ENCODE peak calls at places on chromosomes 5 and 9, in nine cellular contexts. Q, K, H, J, Z, I, R, X and D are unnamed samples. For H3K36me3, the result is how much of the 10 kb centered on the place peaks cover.

GRCh38 chr9:70778568-70778967 is 342.9 kb downstream of the TRPM3 start:
- DNase-seq in Q (no peak), K (no peak), H (no peak), J (no peak), Z (no peak), I (no peak), R (no peak), X (no peak), D (no peak)

GRCh38 chr9:93471135-93471534 is 17.8 kb upstream of the FAM120AOS start:
- DNase-seq in Q (no peak), K (no peak), H (no peak), J (no peak), Z (no peak), I (no peak), R (no peak), X (no peak), D (no peak)

GRCh38 chr9:86337469-86338107 is 16.6 kb downstream of the TUT7 start:
- DNase-seq in Q (no peak), K (no peak), H (no peak), J (no peak), Z (no peak), I (no peak), R (no peak), X (no peak), D (no peak)

GRCh38 chr5:122390107-122390506 is 78.1 kb downstream of the SNCAIP start:
- DNase-seq in Q (no peak), K (no peak), H (peak), J (no peak), Z (no peak), I (no peak), R (no peak), X (no peak), D (no peak)

GRCh38 chr9:136008693-136008997 is 47.5 kb upstream of the UBAC1 start:
- DNase-seq in Q (no peak), K (no peak), H (no peak), J (no peak), Z (no peak), I (no peak), R (no peak), X (no peak), D (no peak)

GRCh38 chr5:7813007-7813406 is 37.9 kb downstream of the CFAP90 start:
- DNase-seq in Q (no peak), K (no peak), H (no peak), J (no peak), Z (no peak), I (no peak), R (no peak), X (no peak), D (no peak)

GRCh38 chr9:134360897-134361296 is 34.6 kb downstream of the RXRA start:
- DNase-seq in Q (peak), K (no peak), H (peak), J (no peak), Z (no peak), I (no peak), R (no peak), X (no peak), D (peak)

GRCh38 chr9:99181621-99182020 is 40.1 kb downstream of the ALG2 start:
- DNase-seq in Q (no peak), K (no peak), H (no peak), J (no peak), Z (no peak), I (no peak), R (no peak), X (no peak), D (no peak)

GRCh38 chr5:149040421-149040820 is 22.4 kb downstream of the SH3TC2 start:
- DNase-seq in Q (no peak), K (no peak), H (no peak), J (no peak), Z (no peak), I (no peak), R (no peak), X (no peak), D (no peak)

GRCh38 chr5:171766875-171767274 is 18.7 kb upstream of the SMIM23 start:
- DNase-seq in Q (no peak), K (no peak), H (no peak), J (no peak), Z (no peak), I (no peak), R (no peak), X (no peak), D (no peak)

GRCh38 chr5:108028411-108028810 is 353.5 kb downstream of the FBXL17 start:
- DNase-seq in Q (no peak), K (no peak), H (peak), J (no peak), Z (peak), I (no peak), R (no peak), X (no peak), D (no peak)

GRCh38 chr9:15187589-15187988 is 119.4 kb downstream of the TTC39B start:
- DNase-seq in Q (no peak), K (no peak), H (no peak), J (no peak), Z (no peak), I (no peak), R (no peak), X (no peak), D (no peak)

GRCh38 chr9:132834343-132834742 is 43.7 kb downstream of the AK8 start:
- DNase-seq in Q (no peak), K (no peak), H (no peak), J (no peak), Z (no peak), I (no peak), R (no peak), X (no peak), D (no peak)

GRCh38 chr5:159010611-159011497 is 88.9 kb downstream of the EBF1 start:
- DNase-seq in Q (no peak), K (peak), H (peak), J (no peak), Z (peak), I (no peak), R (no peak), X (no peak), D (no peak)

GRCh38 chr5:159971931-159972461 is 36.9 kb upstream of the TTC1 start:
- DNase-seq in Q (no peak), K (no peak), H (peak), J (no peak), Z (peak), I (no peak), R (peak), X (no peak), D (no peak)

GRCh38 chr9:133342570-133342969 is 5.4 kb downstream of the MED22 start:
- DNase-seq in Q (no peak), K (peak), H (peak), J (no peak), Z (peak), I (no peak), R (no peak), X (no peak), D (no peak)

GRCh38 chr5:124843596-124843899 is 97.1 kb upstream of the ZNF608 start:
- DNase-seq in Q (no peak), K (no peak), H (no peak), J (no peak), Z (no peak), I (no peak), R (no peak), X (no peak), D (no peak)
- TF ChIP-seq POLR2AphosphoS5 in Q (no peak), K (no peak), H (no peak), J (no peak), Z (no peak), I (no peak), R (no peak), X (no peak), D (no peak)

DNA sequence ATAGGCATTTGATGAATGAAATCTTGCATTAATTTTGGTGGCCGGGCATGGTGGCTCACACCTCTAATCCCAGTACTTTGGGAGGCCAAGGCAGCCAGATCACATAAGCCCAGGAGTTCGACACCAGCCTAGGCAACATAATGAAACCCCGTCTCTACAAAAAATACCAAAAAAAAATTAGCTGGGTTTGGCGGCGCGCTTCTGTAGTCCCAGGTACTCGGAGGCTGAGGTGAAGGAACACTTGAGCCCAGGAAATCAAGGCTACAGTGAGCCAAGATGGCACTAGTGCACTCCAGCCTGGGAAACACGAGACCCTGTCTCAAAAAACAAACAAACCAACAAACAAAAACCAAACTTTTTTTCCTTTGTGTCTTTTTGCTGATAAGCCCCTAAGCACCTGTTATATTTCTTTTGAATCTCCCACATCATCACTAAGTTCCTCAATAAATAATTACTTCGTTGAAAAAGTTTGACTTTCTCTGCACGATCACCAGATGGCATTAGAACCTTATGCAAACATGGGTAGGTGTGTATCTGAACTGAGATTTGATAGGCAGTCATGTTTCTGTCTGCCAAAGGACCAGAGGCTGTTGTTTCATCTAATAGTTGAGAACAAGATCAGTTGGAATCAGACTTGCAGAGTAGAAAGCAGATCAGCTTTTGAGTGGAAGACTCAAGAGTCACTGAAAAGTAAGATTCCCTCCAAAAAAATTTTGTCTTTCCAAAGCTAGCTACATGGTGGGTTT is 5.5 kb upstream of the MATR3 start:
- DNase-seq in Q (no peak), K (no peak), H (no peak), J (no peak), Z (no peak), I (no peak), R (no peak), X (no peak), D (no peak)
- H3K36me3 ChIP-seq in Q (under half), K (under half), H (under half), J (under half), Z (under half), I (under half), R (under half), X (under half), D (under half)

GRCh38 chr5:82151217-82151616 is 126.9 kb downstream of the RPS23 start:
- DNase-seq in Q (no peak), K (no peak), H (peak), J (no peak), Z (no peak), I (no peak), R (no peak), X (no peak), D (no peak)

GRCh38 chr5:82150562-82150961 is 127.6 kb downstream of the RPS23 start:
- DNase-seq in Q (no peak), K (no peak), H (no peak), J (no peak), Z (no peak), I (no peak), R (no peak), X (no peak), D (no peak)

GRCh38 chr5:82149434-82149833 is 128.7 kb downstream of the RPS23 start:
- DNase-seq in Q (no peak), K (no peak), H (no peak), J (no peak), Z (no peak), I (no peak), R (no peak), X (no peak), D (no peak)

GRCh38 chr5:82151622-82152021 is 126.5 kb downstream of the RPS23 start:
- DNase-seq in Q (no peak), K (no peak), H (no peak), J (no peak), Z (no peak), I (no peak), R (no peak), X (no peak), D (no peak)

GRCh38 chr5:82147860-82148573 is 130.1 kb downstream of the RPS23 start:
- DNase-seq in Q (no peak), K (no peak), H (no peak), J (no peak), Z (no peak), I (no peak), R (no peak), X (no peak), D (no peak)
- TF ChIP-seq POLR2AphosphoS5 in Q (peak), K (no peak), H (no peak), J (no peak), Z (no peak), I (no peak), R (no peak), X (no peak), D (no peak)

GRCh38 chr5:175513297-175513696 is 34.9 kb downstream of the SFXN1 start:
- DNase-seq in Q (no peak), K (no peak), H (no peak), J (no peak), Z (no peak), I (no peak), R (no peak), X (no peak), D (no peak)
- H3K36me3 ChIP-seq in Q (under half), K (half or more), H (half or more), J (half or more), Z (half or more), I (half or more), R (half or more), X (half or more), D (under half)

DNA sequence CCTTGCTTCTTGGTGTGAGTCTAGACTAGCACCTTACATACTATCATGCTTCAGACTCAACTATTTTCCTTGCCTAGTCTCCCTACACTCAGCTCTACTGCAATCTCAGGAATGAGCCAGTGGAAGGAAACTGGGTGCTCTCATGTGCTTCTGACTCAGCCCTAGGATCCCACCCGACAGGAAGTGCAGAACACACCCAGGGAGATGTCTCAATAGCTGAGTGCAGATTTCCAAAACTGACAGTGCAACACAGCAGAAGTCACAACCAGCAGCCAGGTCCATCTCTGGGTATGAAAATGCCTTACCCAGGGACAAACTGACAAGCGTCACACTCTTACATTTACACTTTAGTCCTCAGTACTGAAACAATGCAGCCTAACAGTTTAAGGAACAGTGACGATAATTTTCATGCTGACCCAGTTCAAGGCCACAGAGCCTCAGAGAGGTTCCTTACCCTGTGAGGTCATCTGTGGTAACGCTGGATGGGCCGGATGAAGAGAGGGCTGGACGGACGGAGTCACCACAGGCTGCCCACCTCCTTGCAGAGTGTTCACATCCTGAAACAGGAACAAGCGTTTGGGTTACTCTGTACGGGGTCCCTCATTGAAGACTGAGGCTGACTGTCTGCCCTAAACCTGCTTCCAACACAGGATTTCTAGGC is 33.0 kb downstream of the FKBP15 start:
- DNase-seq in Q (no peak), K (peak), H (no peak), J (peak), Z (no peak), I (peak), R (peak), X (peak), D (no peak)
- TF ChIP-seq POLR2AphosphoS5 in Q (peak), K (peak), H (no peak), J (no peak), Z (no peak), I (no peak), R (peak), X (peak), D (no peak)

DNA sequence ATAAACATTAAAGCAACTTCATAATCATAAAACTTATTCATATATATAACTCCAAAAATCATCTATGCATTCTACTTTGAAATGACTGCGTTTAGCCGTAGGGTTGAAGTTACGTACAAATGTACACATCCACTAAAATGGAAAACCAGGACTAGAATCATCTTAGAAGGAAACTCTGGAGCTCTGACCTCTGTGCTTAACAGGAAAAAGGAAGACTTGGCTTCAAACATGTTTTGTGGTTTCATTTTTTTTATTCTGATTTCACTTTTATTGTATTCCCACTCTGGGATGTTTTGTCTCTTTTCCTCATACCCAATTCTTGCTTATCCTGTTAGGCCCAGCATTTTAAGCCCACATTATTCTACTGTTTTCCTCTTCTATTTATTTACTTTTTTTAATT is 44.9 kb downstream of the GRAMD2B start:
- DNase-seq in Q (no peak), K (no peak), H (no peak), J (no peak), Z (no peak), I (no peak), R (no peak), X (no peak), D (no peak)
- H3K36me3 ChIP-seq in Q (under half), K (under half), H (under half), J (under half), Z (under half), I (under half), R (under half), X (under half), D (under half)

GRCh38 chr5:88140863-88141694 is 127.6 kb downstream of the TMEM161B start:
- DNase-seq in Q (peak), K (peak), H (peak), J (peak), Z (peak), I (peak), R (peak), X (peak), D (peak)
- TF ChIP-seq POLR2AphosphoS5 in Q (peak), K (peak), H (no peak), J (no peak), Z (peak), I (peak), R (peak), X (peak), D (no peak)

GRCh38 chr9:124312290-124313265 is 54.8 kb downstream of the NEK6 start:
- DNase-seq in Q (no peak), K (no peak), H (peak), J (no peak), Z (peak), I (no peak), R (no peak), X (no peak), D (no peak)
- H3K36me3 ChIP-seq in Q (under half), K (half or more), H (under half), J (half or more), Z (under half), I (under half), R (under half), X (half or more), D (under half)

GRCh38 chr5:74212336-74212735 is 428.2 kb downstream of the ENC1 start:
- DNase-seq in Q (no peak), K (no peak), H (no peak), J (no peak), Z (peak), I (peak), R (peak), X (no peak), D (no peak)

GRCh38 chr5:74201334-74202081 is 439.0 kb downstream of the ENC1 start:
- DNase-seq in Q (peak), K (no peak), H (no peak), J (no peak), Z (no peak), I (no peak), R (no peak), X (no peak), D (no peak)

GRCh38 chr5:74209566-74209965 is 431.0 kb downstream of the ENC1 start:
- DNase-seq in Q (no peak), K (no peak), H (no peak), J (no peak), Z (no peak), I (no peak), R (no peak), X (no peak), D (no peak)

GRCh38 chr5:74205745-74206570 is 434.6 kb downstream of the ENC1 start:
- DNase-seq in Q (no peak), K (no peak), H (no peak), J (no peak), Z (no peak), I (no peak), R (no peak), X (no peak), D (no peak)

DNA sequence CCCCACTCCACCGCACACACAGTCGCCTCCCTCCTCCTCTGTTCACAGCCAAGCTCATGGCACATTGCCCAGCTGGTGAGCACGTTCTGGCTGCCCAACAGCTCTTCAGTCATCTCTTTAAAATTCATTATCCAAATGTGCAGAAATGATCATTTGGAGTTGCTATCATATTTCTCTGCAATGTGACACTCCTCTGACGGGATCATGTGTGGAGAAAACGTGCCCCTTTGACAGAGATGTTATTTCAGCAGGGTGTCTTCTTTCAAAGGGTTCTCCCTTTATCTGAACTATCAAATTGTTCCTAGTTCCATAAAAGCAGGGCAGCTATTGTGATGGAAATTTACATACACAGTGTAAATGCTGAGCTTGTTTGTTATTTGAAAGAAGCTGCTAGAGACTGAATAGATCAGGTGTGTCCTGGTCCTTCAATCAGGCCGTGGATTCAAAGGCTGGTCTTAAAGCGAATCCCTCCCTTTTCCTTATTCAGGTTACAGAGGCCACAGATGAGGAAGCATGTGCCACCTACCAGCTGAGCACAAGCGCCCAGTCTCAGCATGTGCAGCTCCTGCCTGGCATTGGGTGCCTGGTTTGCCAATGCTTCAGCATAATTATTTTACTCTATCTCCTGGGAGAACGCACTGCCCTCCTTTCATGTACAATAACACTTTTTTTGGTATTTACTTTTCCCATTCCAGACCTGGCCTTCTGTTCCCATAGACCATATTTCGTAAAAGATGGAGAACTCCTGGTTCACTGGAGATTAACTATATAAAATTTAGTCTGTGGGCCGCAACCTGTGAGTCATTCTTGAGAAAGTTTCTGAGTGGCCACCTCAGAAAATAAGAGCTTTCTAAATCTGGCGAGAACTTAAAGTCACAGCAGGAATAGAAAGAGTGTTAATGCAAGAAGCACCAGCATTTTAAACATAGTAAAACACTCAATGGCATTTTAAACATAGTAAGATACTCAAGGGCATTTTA is 433.7 kb downstream of the ENC1 start:
- DNase-seq in Q (peak), K (no peak), H (peak), J (no peak), Z (peak), I (no peak), R (peak), X (peak), D (no peak)
- TF ChIP-seq POLR2AphosphoS5 in Q (no peak), K (no peak), H (no peak), J (no peak), Z (no peak), I (no peak), R (no peak), X (no peak), D (no peak)